ENCODE peak calls at places on chromosomes 5 and 9, in ten cellular contexts. X, N, D, M, O, V, T, Q, E and A are unnamed samples.

GRCh38 chr5:113357696-113358476 is 76.9 kb downstream of the TSSK1B start:
- DNase-seq in X (no peak), N (no peak), D (no peak), M (no peak), O (no peak), V (no peak), T (no peak), Q (no peak), E (no peak), A (no peak)

GRCh38 chr5:120083851-120084615 is 380.1 kb upstream of the PRR16 start:
- DNase-seq in X (no peak), N (no peak), D (no peak), M (no peak), O (no peak), V (no peak), T (no peak), Q (no peak), E (no peak), A (no peak)

GRCh38 chr5:130110333-130110732 is 206.1 kb downstream of the CHSY3 start:
- DNase-seq in X (no peak), N (no peak), D (no peak), M (no peak), O (no peak), V (no peak), T (no peak), Q (no peak), E (no peak), A (no peak)

GRCh38 chr5:624951-625230 is 12.8 kb downstream of the CEP72 start:
- DNase-seq in X (no peak), N (no peak), D (no peak), M (no peak), O (no peak), V (no peak), T (no peak), Q (no peak), E (no peak), A (no peak)

GRCh38 chr5:81826128-81826527 is 75.2 kb upstream of the SSBP2 start:
- DNase-seq in X (no peak), N (no peak), D (no peak), M (no peak), O (no peak), V (no peak), T (no peak), Q (no peak), E (no peak), A (no peak)

GRCh38 chr5:59124983-59125960 is 542.4 kb downstream of the RAB3C start:
- DNase-seq in X (no peak), N (no peak), D (no peak), M (no peak), O (no peak), V (no peak), T (peak), Q (peak), E (no peak), A (no peak)

GRCh38 chr9:108351571-108351970 is 504.2 kb downstream of the ACTL7B start:
- DNase-seq in X (no peak), N (no peak), D (no peak), M (no peak), O (no peak), V (no peak), T (no peak), Q (no peak), E (no peak), A (no peak)

GRCh38 chr5:119168401-119168800 is 97.5 kb downstream of the DMXL1 start:
- DNase-seq in X (no peak), N (no peak), D (no peak), M (no peak), O (no peak), V (no peak), T (no peak), Q (no peak), E (no peak), A (no peak)

GRCh38 chr5:83219495-83219894 is 142.1 kb downstream of the XRCC4 start:
- DNase-seq in X (no peak), N (no peak), D (no peak), M (no peak), O (no peak), V (no peak), T (no peak), Q (no peak), E (no peak), A (no peak)

GRCh38 chr9:13209498-13209897 is 70.0 kb downstream of the MPDZ start:
- DNase-seq in X (no peak), N (no peak), D (no peak), M (no peak), O (no peak), V (no peak), T (no peak), Q (no peak), E (no peak), A (no peak)

GRCh38 chr9:110141118-110141797 is 66.7 kb downstream of the C9orf152 start:
- DNase-seq in X (peak), N (no peak), D (no peak), M (peak), O (no peak), V (no peak), T (no peak), Q (no peak), E (peak), A (no peak)